ENCODE peak calls at places on chromosomes 7 and 10, in nine cellular contexts. One of them, this sample, is unnamed.

GRCh38 chr10:4283841-4284610 is 499.0 kb upstream of the KLF6 start:
- DNase-seq in upper lobe of right lung: no peak
- DNase-seq in fibroblast of lung: peak
- DNase-seq in breast epithelium: peak
- DNase-seq in heart right ventricle: peak
- DNase-seq in tibial artery: peak
- DNase-seq in stomach: peak
- DNase-seq in lower lobe of right lung: no peak
- DNase-seq in transverse colon: peak
- DNase-seq in this sample: peak

GRCh38 chr10:91242940-91243339 is 22.5 kb downstream of the PCGF5 start:
- DNase-seq in upper lobe of right lung: no peak
- DNase-seq in fibroblast of lung: no peak
- DNase-seq in breast epithelium: no peak
- DNase-seq in heart right ventricle: no peak
- DNase-seq in tibial artery: no peak
- DNase-seq in stomach: no peak
- DNase-seq in lower lobe of right lung: no peak
- DNase-seq in transverse colon: no peak
- DNase-seq in this sample: no peak

GRCh38 chr7:55966851-55967250 is 2.5 kb downstream of the NIPSNAP2 start:
- DNase-seq in upper lobe of right lung: no peak
- DNase-seq in fibroblast of lung: no peak
- DNase-seq in breast epithelium: no peak
- DNase-seq in heart right ventricle: no peak
- DNase-seq in tibial artery: no peak
- DNase-seq in stomach: no peak
- DNase-seq in lower lobe of right lung: no peak
- DNase-seq in transverse colon: no peak
- DNase-seq in this sample: no peak

GRCh38 chr7:111012799-111013675 is 77.9 kb upstream of the LRRN3 start:
- DNase-seq in upper lobe of right lung: no peak
- DNase-seq in fibroblast of lung: no peak
- DNase-seq in breast epithelium: no peak
- DNase-seq in heart right ventricle: no peak
- DNase-seq in tibial artery: no peak
- DNase-seq in stomach: no peak
- DNase-seq in lower lobe of right lung: peak
- DNase-seq in transverse colon: no peak
- DNase-seq in this sample: no peak

GRCh38 chr7:13017325-13017853 is 330.0 kb downstream of the ARL4A start:
- DNase-seq in upper lobe of right lung: no peak
- DNase-seq in fibroblast of lung: peak
- DNase-seq in breast epithelium: no peak
- DNase-seq in heart right ventricle: no peak
- DNase-seq in tibial artery: no peak
- DNase-seq in stomach: no peak
- DNase-seq in lower lobe of right lung: no peak
- DNase-seq in transverse colon: no peak
- DNase-seq in this sample: no peak

GRCh38 chr10:92972066-92972870 is 88.3 kb upstream of the CYP26C1 start:
- DNase-seq in upper lobe of right lung: no peak
- DNase-seq in fibroblast of lung: peak
- DNase-seq in breast epithelium: no peak
- DNase-seq in heart right ventricle: no peak
- DNase-seq in tibial artery: no peak
- DNase-seq in stomach: peak
- DNase-seq in lower lobe of right lung: no peak
- DNase-seq in transverse colon: peak
- DNase-seq in this sample: peak

GRCh38 chr10:14839305-14839695 is 1.2 kb downstream of the HSPA14 start:
- DNase-seq in upper lobe of right lung: no peak
- DNase-seq in fibroblast of lung: peak
- DNase-seq in breast epithelium: no peak
- DNase-seq in heart right ventricle: no peak
- DNase-seq in tibial artery: no peak
- DNase-seq in stomach: no peak
- DNase-seq in lower lobe of right lung: no peak
- DNase-seq in transverse colon: peak
- DNase-seq in this sample: peak

GRCh38 chr10:8913720-8914119 is 859.2 kb downstream of the GATA3 start:
- DNase-seq in upper lobe of right lung: no peak
- DNase-seq in fibroblast of lung: peak
- DNase-seq in breast epithelium: no peak
- DNase-seq in heart right ventricle: no peak
- DNase-seq in tibial artery: no peak
- DNase-seq in stomach: no peak
- DNase-seq in lower lobe of right lung: no peak
- DNase-seq in transverse colon: no peak
- DNase-seq in this sample: no peak

GRCh38 chr10:71548494-71548846 is 151.8 kb downstream of the CDH23 start:
- DNase-seq in upper lobe of right lung: no peak
- DNase-seq in fibroblast of lung: no peak
- DNase-seq in breast epithelium: no peak
- DNase-seq in heart right ventricle: no peak
- DNase-seq in tibial artery: no peak
- DNase-seq in stomach: no peak
- DNase-seq in lower lobe of right lung: no peak
- DNase-seq in transverse colon: no peak
- DNase-seq in this sample: no peak

GRCh38 chr7:28688651-28689050 is 269.5 kb downstream of the TRIL start:
- DNase-seq in upper lobe of right lung: no peak
- DNase-seq in fibroblast of lung: peak
- DNase-seq in breast epithelium: no peak
- DNase-seq in heart right ventricle: no peak
- DNase-seq in tibial artery: no peak
- DNase-seq in stomach: no peak
- DNase-seq in lower lobe of right lung: no peak
- DNase-seq in transverse colon: no peak
- DNase-seq in this sample: peak
- H3K4me3 ChIP-seq in upper lobe of right lung: no peak
- H3K4me3 ChIP-seq in fibroblast of lung: no peak
- H3K4me3 ChIP-seq in breast epithelium: peak
- H3K4me3 ChIP-seq in heart right ventricle: peak
- H3K4me3 ChIP-seq in tibial artery: no peak
- H3K4me3 ChIP-seq in stomach: no peak
- H3K4me3 ChIP-seq in lower lobe of right lung: no peak
- H3K4me3 ChIP-seq in transverse colon: no peak
- H3K4me3 ChIP-seq in this sample: no peak

GRCh38 chr10:124388823-124389612 is 29.7 kb downstream of the OAT start:
- DNase-seq in upper lobe of right lung: peak
- DNase-seq in fibroblast of lung: peak
- DNase-seq in breast epithelium: peak
- DNase-seq in heart right ventricle: peak
- DNase-seq in tibial artery: peak
- DNase-seq in stomach: peak
- DNase-seq in lower lobe of right lung: peak
- DNase-seq in transverse colon: peak
- DNase-seq in this sample: peak

GRCh38 chr10:124386186-124387077 is 32.3 kb downstream of the OAT start:
- DNase-seq in upper lobe of right lung: peak
- DNase-seq in fibroblast of lung: no peak
- DNase-seq in breast epithelium: no peak
- DNase-seq in heart right ventricle: no peak
- DNase-seq in tibial artery: peak
- DNase-seq in stomach: peak
- DNase-seq in lower lobe of right lung: no peak
- DNase-seq in transverse colon: no peak
- DNase-seq in this sample: no peak

GRCh38 chr10:124388476-124388822 is 30.3 kb downstream of the OAT start:
- DNase-seq in upper lobe of right lung: no peak
- DNase-seq in fibroblast of lung: no peak
- DNase-seq in breast epithelium: no peak
- DNase-seq in heart right ventricle: no peak
- DNase-seq in tibial artery: peak
- DNase-seq in stomach: no peak
- DNase-seq in lower lobe of right lung: no peak
- DNase-seq in transverse colon: no peak
- DNase-seq in this sample: no peak

GRCh38 chr10:124385627-124386185 is 33.0 kb downstream of the OAT start:
- DNase-seq in upper lobe of right lung: peak
- DNase-seq in fibroblast of lung: no peak
- DNase-seq in breast epithelium: no peak
- DNase-seq in heart right ventricle: no peak
- DNase-seq in tibial artery: peak
- DNase-seq in stomach: no peak
- DNase-seq in lower lobe of right lung: no peak
- DNase-seq in transverse colon: no peak
- DNase-seq in this sample: no peak

DNA sequence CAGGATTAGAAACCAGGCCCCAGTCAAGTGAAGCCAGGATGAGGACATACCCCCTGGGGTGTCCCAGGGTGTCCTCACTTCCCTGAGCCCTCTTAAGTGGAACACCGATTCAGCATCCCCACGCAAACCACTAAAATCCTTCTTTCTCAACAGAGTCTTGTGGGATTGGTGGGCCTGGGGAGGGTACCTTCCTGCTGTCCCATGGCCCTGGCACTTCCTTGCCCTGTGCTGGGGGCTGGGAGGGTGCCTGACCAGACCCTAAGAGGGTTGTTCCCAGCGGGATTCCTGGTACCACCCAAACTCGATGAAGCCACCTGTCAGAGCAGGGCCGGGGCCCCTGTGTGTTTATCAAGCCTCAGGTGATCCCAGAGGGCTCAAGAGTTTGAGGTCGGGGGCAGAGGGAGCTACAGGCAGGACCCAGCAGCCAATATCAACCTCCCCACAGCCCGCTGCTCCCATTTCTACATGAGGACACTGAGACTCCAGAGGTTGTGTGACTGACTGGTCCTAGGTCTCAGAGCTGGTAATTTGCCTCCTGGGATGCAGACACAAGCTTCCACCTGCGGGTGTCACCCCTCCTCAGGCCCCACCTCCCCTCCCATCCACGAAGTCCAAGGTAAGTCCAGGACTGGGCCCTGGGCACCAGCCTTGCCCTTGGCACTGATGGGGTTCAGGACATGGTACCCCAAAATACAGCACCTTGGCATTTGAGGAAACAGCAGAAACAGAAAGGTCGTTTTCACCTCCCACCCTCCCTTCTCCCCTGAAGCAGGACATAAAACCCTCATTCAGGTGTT is 31.4 kb downstream of the OAT start:
- DNase-seq in upper lobe of right lung: peak
- DNase-seq in fibroblast of lung: no peak
- DNase-seq in breast epithelium: no peak
- DNase-seq in heart right ventricle: no peak
- DNase-seq in tibial artery: peak
- DNase-seq in stomach: peak
- DNase-seq in lower lobe of right lung: no peak
- DNase-seq in transverse colon: no peak
- DNase-seq in this sample: no peak
- TF ChIP-seq CTCF in upper lobe of right lung: peak
- TF ChIP-seq CTCF in fibroblast of lung: no peak
- TF ChIP-seq CTCF in breast epithelium: no peak
- TF ChIP-seq CTCF in heart right ventricle: no peak
- TF ChIP-seq CTCF in tibial artery: no peak
- TF ChIP-seq CTCF in stomach: no peak
- TF ChIP-seq CTCF in lower lobe of right lung: no peak
- TF ChIP-seq CTCF in transverse colon: no peak
- TF ChIP-seq CTCF in this sample: no peak

DNA sequence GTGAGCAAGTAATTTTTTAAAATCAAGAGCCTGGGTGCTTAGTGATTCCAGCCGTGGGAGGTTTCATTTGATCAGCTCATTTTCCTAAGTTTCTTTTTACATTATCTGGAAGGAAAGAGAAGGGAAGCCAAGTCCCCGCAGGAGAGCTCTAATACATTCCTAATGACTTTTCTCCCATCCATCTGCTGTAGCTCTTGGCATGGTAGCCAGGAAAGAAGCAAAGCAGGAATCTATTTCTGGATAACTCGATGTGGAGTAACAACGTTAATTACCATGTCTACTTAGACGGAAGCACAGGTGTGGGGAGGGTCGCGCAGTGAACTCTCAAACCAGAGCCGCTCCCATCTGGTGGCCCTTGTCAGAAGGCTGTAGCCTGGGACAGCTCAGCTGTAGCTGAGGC is 121.9 kb downstream of the PAXIP1 start:
- DNase-seq in upper lobe of right lung: no peak
- DNase-seq in fibroblast of lung: no peak
- DNase-seq in breast epithelium: no peak
- DNase-seq in heart right ventricle: no peak
- DNase-seq in tibial artery: no peak
- DNase-seq in stomach: no peak
- DNase-seq in lower lobe of right lung: no peak
- DNase-seq in transverse colon: no peak
- DNase-seq in this sample: no peak
- H3K4me3 ChIP-seq in upper lobe of right lung: no peak
- H3K4me3 ChIP-seq in fibroblast of lung: no peak
- H3K4me3 ChIP-seq in breast epithelium: no peak
- H3K4me3 ChIP-seq in heart right ventricle: no peak
- H3K4me3 ChIP-seq in tibial artery: no peak
- H3K4me3 ChIP-seq in stomach: no peak
- H3K4me3 ChIP-seq in lower lobe of right lung: no peak
- H3K4me3 ChIP-seq in transverse colon: no peak
- H3K4me3 ChIP-seq in this sample: no peak

GRCh38 chr7:31129067-31129466 is 77.0 kb downstream of the ADCYAP1R1 start:
- DNase-seq in upper lobe of right lung: no peak
- DNase-seq in fibroblast of lung: no peak
- DNase-seq in breast epithelium: no peak
- DNase-seq in heart right ventricle: no peak
- DNase-seq in tibial artery: no peak
- DNase-seq in stomach: no peak
- DNase-seq in lower lobe of right lung: no peak
- DNase-seq in transverse colon: no peak
- DNase-seq in this sample: no peak

GRCh38 chr7:31123317-31123716 is 71.2 kb downstream of the ADCYAP1R1 start:
- DNase-seq in upper lobe of right lung: no peak
- DNase-seq in fibroblast of lung: no peak
- DNase-seq in breast epithelium: no peak
- DNase-seq in heart right ventricle: no peak
- DNase-seq in tibial artery: no peak
- DNase-seq in stomach: no peak
- DNase-seq in lower lobe of right lung: no peak
- DNase-seq in transverse colon: no peak
- DNase-seq in this sample: no peak

GRCh38 chr7:31123726-31124125 is 71.6 kb downstream of the ADCYAP1R1 start:
- DNase-seq in upper lobe of right lung: no peak
- DNase-seq in fibroblast of lung: no peak
- DNase-seq in breast epithelium: no peak
- DNase-seq in heart right ventricle: no peak
- DNase-seq in tibial artery: no peak
- DNase-seq in stomach: peak
- DNase-seq in lower lobe of right lung: no peak
- DNase-seq in transverse colon: no peak
- DNase-seq in this sample: no peak

GRCh38 chr7:31125171-31125570 is 73.1 kb downstream of the ADCYAP1R1 start:
- DNase-seq in upper lobe of right lung: no peak
- DNase-seq in fibroblast of lung: no peak
- DNase-seq in breast epithelium: no peak
- DNase-seq in heart right ventricle: no peak
- DNase-seq in tibial artery: no peak
- DNase-seq in stomach: no peak
- DNase-seq in lower lobe of right lung: no peak
- DNase-seq in transverse colon: no peak
- DNase-seq in this sample: no peak

DNA sequence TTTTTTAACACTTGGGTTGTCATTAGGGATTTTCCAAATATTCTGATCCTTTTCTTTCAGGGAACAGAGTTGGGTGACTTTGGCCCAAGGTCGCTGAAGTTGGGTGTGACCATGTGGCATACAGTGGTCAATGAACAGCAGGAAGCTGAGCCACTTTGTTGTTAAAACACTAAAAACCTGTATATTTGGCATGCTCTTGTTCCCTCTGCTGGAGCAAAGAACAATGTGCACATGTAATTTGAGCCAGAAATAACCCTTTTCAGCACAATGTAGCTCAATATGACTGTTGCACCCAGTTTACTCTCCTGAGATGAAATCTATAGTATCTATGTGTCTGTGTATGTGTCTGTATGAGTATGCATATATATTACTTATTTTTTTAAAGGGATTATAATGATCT is 74.9 kb downstream of the ADCYAP1R1 start:
- DNase-seq in upper lobe of right lung: no peak
- DNase-seq in fibroblast of lung: peak
- DNase-seq in breast epithelium: no peak
- DNase-seq in heart right ventricle: no peak
- DNase-seq in tibial artery: no peak
- DNase-seq in stomach: no peak
- DNase-seq in lower lobe of right lung: no peak
- DNase-seq in transverse colon: no peak
- DNase-seq in this sample: peak
- TF ChIP-seq CTCF in upper lobe of right lung: no peak
- TF ChIP-seq CTCF in fibroblast of lung: peak
- TF ChIP-seq CTCF in breast epithelium: no peak
- TF ChIP-seq CTCF in heart right ventricle: no peak
- TF ChIP-seq CTCF in tibial artery: no peak
- TF ChIP-seq CTCF in stomach: no peak
- TF ChIP-seq CTCF in lower lobe of right lung: no peak
- TF ChIP-seq CTCF in transverse colon: no peak
- TF ChIP-seq CTCF in this sample: peak

This sample was measured in AG10803.